ENCODE peak calls at places on chromosome 13, in four cellular contexts. X is GM12878, J is HepG2, T is K562. Q is an unnamed sample.

GRCh38 chr13:51311957-51312520 is 27.5 kb upstream of the SERPINE3 start:
- DNase-seq in X (no peak), J (no peak), T (no peak), Q (no peak)

GRCh38 chr13:67150608-67151007 is 79.5 kb downstream of the PCDH9 start:
- DNase-seq in X (no peak), J (no peak), T (no peak), Q (no peak)

GRCh38 chr13:42101821-42102580 is 53.6 kb downstream of the DGKH start:
- DNase-seq in X (no peak), J (no peak), T (no peak), Q (no peak)

GRCh38 chr13:80475718-80476117 is 134.8 kb upstream of the SPRY2 start:
- DNase-seq in X (no peak), J (no peak), T (no peak), Q (no peak)

GRCh38 chr13:28494537-28494860 is 429 bp downstream of the FLT1 start:
- DNase-seq in X (no peak), J (no peak), T (no peak), Q (peak; percentile 33)

GRCh38 chr13:57634829-57635165 is 3.3 kb downstream of the PCDH17 start:
- DNase-seq in X (no peak), J (no peak), T (no peak), Q (no peak)

GRCh38 chr13:21232599-21232998 is 56.1 kb downstream of the MRPL57 start:
- DNase-seq in X (no peak), J (no peak), T (no peak), Q (no peak)

GRCh38 chr13:60226507-60226906 is 62.8 kb upstream of the DIAPH3 start:
- DNase-seq in X (no peak), J (peak; percentile 15), T (peak; percentile 8), Q (peak; percentile 25)

GRCh38 chr13:85417807-85418206 is 381.4 kb downstream of the SLITRK6 start:
- DNase-seq in X (no peak), J (no peak), T (no peak), Q (no peak)

GRCh38 chr13:38349386-38350113 is at the start of gene UFM1:
- DNase-seq in X (peak; percentile 86), J (peak; percentile 91), T (peak; percentile 79), Q (peak; percentile 86)

GRCh38 chr13:96490590-96490989 is 400.7 kb downstream of the HS6ST3 start:
- DNase-seq in X (no peak), J (no peak), T (no peak), Q (no peak)

GRCh38 chr13:51229141-51229540 is 6.9 kb downstream of the FAM124A start:
- DNase-seq in X (no peak), J (no peak), T (no peak), Q (no peak)

GRCh38 chr13:49371943-49372636 is 71.8 kb downstream of the CAB39L start:
- DNase-seq in X (no peak), J (peak; percentile 86), T (no peak), Q (no peak)

GRCh38 chr13:62060570-62060969 is 644.9 kb upstream of the PCDH20 start:
- DNase-seq in X (no peak), J (no peak), T (no peak), Q (no peak)

GRCh38 chr13:80336335-80336734 is 4.6 kb downstream of the SPRY2 start:
- DNase-seq in X (no peak), J (no peak), T (no peak), Q (no peak)

GRCh38 chr13:74243637-74244526 is 109.7 kb upstream of the KLF12 start:
- DNase-seq in X (no peak), J (no peak), T (no peak), Q (no peak)

GRCh38 chr13:52706074-52706473 is 33.5 kb downstream of the CNMD start:
- DNase-seq in X (no peak), J (no peak), T (no peak), Q (no peak)

GRCh38 chr13:72842991-72843390 is 61.1 kb downstream of the PIBF1 start:
- DNase-seq in X (no peak), J (no peak), T (no peak), Q (no peak)

GRCh38 chr13:72839831-72840426 is 58.0 kb downstream of the PIBF1 start:
- DNase-seq in X (peak; percentile 3), J (peak; percentile 56), T (peak; percentile 15), Q (peak; percentile 86)
- TF ChIP-seq FOXK2 in X (no peak), J (no peak), T (no peak), Q (no peak)

DNA sequence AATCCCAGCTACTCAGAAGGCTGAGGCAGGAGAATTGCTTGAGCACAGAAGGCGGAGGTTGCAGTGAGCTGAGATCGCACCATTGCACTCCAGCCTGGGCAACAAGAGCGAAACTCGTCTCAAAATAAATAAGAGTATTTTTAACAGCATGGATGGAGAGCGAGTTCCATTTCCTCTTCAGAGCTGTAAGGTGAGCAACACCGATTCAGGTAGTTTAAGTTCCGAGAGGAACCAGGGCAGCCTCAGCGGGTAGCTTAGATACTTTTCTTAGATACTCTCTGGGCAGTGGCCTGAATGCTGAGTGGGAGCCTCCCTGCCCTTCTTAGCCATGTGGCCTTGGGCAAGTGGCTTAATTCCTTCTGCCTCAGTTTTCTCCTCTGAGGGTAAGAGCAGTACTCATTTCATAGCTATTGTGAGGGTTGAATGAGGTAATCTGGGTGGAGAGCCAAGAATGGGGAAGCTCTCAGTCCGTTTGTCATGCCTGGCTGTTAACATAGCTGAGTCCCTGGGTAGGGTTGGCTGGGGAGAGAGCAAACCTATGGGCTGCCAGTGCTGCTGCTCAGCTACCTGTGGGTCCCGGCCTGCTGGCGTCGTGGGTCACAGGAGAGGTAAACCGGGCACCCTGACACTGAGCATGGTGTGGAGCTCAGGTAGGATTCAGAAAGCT is 4.1 kb downstream of the ATP11A start:
- DNase-seq in X (no peak), J (no peak), T (no peak), Q (no peak)
- TF ChIP-seq TARDBP in X (no peak), J (no peak), T (no peak), Q (no peak)

DNA sequence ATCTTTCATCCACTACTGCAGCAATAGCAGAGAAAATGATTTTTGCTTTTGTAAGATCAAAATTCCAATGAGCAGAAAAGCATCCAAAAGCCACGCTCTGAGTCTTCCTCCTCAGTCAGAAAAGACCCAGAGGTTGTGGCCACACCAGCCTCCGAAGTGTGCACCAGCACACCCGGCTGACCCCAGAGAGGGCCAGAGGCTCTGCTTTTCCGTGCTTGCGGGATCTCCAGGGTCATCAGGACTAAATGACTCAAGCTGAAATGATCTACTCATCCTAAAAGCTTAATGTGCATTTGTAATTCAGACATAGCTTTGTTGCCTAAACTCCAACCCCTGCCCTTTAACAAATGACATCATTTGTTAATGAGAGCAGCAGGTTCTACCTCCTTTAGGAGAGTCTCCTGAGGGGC is 16.5 kb downstream of the RXFP2 start:
- DNase-seq in X (no peak), J (no peak), T (no peak), Q (no peak)
- TF ChIP-seq FOXK2 in X (no peak), J (no peak), T (no peak), Q (no peak)

DNA sequence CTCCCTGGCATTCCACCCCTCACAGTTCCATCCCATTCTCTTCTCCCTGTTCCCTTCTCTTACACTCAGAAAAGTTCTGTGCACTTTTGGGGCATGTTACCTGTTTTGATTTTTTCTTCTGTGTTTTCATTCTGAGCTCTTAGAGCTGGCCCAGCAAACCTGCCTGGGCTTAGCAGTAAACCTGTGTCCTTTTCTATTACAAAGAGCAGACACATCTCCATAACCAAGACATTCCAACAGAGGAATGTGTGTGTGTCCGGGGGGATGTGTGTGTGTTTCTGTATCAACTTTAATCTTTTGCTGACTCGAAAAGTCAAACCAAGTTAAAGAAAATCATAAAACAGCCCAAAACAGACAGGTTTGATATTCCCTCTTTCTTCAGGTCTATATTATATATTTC is 49.1 kb upstream of the SOX21 start:
- DNase-seq in X (no peak), J (no peak), T (no peak), Q (no peak)
- TF ChIP-seq TARDBP in X (no peak), J (no peak), T (no peak), Q (no peak)

GRCh38 chr13:112325142-112325808 is 50.9 kb upstream of the SPACA7 start:
- DNase-seq in X (no peak), J (no peak), T (no peak), Q (no peak)
- TF ChIP-seq FOXK2 in X (no peak), J (no peak), T (no peak), Q (no peak)

DNA sequence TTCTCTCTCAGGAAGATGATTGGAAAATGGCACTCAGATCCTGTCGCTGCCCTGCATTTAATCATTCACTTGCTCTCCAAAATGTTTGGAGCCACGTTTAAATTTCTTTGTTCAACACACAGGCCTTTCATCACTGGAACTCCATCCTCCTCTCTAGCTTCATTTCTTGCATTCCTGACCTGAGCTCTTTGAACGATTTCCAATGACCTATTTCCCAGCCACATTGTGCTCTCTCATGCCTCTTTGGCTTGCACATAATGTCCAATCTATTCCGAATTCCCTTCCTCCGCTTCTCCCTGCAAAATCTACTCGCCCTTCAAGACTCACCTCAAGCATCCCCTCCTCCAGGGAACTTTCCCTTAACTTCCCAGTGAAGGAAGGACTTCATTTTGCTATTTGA is 287.4 kb upstream of the NBEA start:
- DNase-seq in X (no peak), J (no peak), T (no peak), Q (no peak)
- TF ChIP-seq TARDBP in X (no peak), J (no peak), T (no peak), Q (no peak)

DNA sequence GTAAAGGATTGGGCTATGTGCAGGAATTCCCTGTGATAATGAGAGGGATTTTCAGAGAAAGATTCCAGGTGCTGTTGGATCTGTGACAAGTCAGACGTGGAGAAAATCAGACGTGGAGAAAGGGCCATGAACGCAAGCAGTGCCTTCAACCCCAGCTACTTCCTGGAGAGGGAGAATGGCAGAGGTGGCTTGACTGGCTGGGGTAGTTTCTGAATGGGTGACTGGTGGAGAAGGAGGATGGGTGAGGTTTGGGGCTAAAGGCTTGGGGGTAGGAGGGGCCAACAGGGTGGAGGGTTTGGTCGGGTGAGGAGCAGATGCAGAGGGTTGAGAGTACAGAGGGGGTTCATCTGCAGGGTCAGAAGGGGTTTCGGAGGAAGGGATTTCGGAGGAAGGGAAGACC is 24.5 kb downstream of the TMEM255B start:
- DNase-seq in X (no peak), J (no peak), T (no peak), Q (no peak)
- TF ChIP-seq FOXK2 in X (no peak), J (no peak), T (no peak), Q (no peak)

GRCh38 chr13:44929691-44930090 is 59.6 kb downstream of the NUFIP1 start:
- DNase-seq in X (no peak), J (no peak), T (no peak), Q (no peak)

GRCh38 chr13:44930280-44930679 is 59.0 kb downstream of the NUFIP1 start:
- DNase-seq in X (no peak), J (no peak), T (no peak), Q (no peak)

GRCh38 chr13:44932171-44932849 is 57.0 kb downstream of the NUFIP1 start:
- DNase-seq in X (no peak), J (no peak), T (no peak), Q (no peak)

GRCh38 chr13:44932850-44933251 is 56.4 kb downstream of the NUFIP1 start:
- DNase-seq in X (no peak), J (no peak), T (no peak), Q (no peak)

DNA sequence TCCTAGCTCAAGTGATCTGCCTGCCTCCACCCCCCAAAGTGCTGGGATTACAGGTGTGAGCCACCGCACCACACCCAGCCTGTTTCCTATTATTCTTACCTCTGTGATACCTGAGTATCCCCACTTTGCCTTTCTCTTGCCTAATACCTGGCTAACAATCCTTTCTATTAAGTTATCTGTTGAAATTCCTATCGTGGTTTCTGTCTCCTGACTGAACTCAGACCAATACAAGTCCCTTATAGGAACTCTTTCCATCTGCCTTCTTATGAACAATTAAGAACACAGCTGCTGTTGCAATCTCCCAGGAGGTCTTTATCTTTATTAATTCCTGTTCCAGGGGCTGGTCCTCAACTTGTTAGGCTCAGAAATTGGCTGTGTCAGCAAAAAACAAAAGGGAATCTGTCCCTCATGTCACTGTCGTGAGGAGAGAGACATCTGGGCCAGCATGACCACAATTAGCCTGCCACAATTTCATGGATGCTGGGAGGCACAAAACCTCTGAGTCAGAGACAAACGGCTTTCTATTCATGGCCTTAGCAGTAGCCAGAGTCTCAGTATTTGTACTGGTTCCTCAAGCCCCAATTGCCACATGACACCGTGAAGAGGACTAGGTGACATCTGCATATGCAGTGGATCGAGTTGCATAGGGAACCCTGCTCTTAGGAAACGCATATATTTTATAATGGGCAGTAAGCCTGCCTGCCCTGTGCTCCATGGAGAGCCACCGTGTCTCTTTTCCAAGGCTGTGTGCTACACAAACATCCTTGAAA is 58.2 kb downstream of the NUFIP1 start:
- DNase-seq in X (no peak), J (no peak), T (no peak), Q (no peak)
- TF ChIP-seq TARDBP in X (no peak), J (no peak), T (no peak), Q (no peak)